ENCODE peak calls at places on chromosomes 16 and 17, in seven cellular contexts. V is colonic mucosa, R is psoas muscle, F is lung, H is brain microvascular endothelial cell, W is endodermal cell, A is GM23338. S is an unnamed sample.

GRCh38 chr16:86512860-86513470 is 2.6 kb downstream of the FOXF1 start:
- DNase-seq in V (no peak), R (no peak), F (no peak), H (no peak), W (peak), A (no peak), S (no peak)

GRCh38 chr17:5757306-5757907 is 173.1 kb upstream of the NLRP1 start:
- DNase-seq in V (no peak), R (no peak), F (no peak), H (no peak), W (no peak), A (no peak), S (no peak)

GRCh38 chr16:621526-622105 is 9.2 kb upstream of the WFIKKN1 start:
- DNase-seq in V (no peak), R (no peak), F (peak), H (no peak), W (no peak), A (no peak), S (peak)

GRCh38 chr17:61489719-61490490 is 37.7 kb downstream of the TBX4 start:
- DNase-seq in V (no peak), R (no peak), F (no peak), H (no peak), W (peak), A (no peak), S (no peak)

GRCh38 chr16:89642574-89642973 is 14.9 kb downstream of the CHMP1A start:
- DNase-seq in V (no peak), R (no peak), F (no peak), H (no peak), W (no peak), A (no peak), S (no peak)

GRCh38 chr16:15644306-15644961 is 1.5 kb upstream of the MARF1 start:
- DNase-seq in V (peak), R (no peak), F (no peak), H (no peak), W (no peak), A (peak), S (peak)

GRCh38 chr16:52837251-52837650 is 215.4 kb downstream of the CHD9NB start:
- DNase-seq in V (no peak), R (no peak), F (no peak), H (no peak), W (no peak), A (no peak), S (peak)

GRCh38 chr17:50263293-50264262 is 10.7 kb upstream of the TMEM92 start:
- DNase-seq in V (no peak), R (no peak), F (no peak), H (no peak), W (peak), A (peak), S (no peak)

GRCh38 chr16:57890752-57891111 is 80.2 kb downstream of the CNGB1 start:
- DNase-seq in V (no peak), R (no peak), F (no peak), H (no peak), W (no peak), A (no peak), S (no peak)

GRCh38 chr17:50909765-50910661 is 43.9 kb upstream of the TOB1 start:
- DNase-seq in V (no peak), R (no peak), F (no peak), H (no peak), W (no peak), A (no peak), S (no peak)

GRCh38 chr17:10061131-10061581 is 137.2 kb downstream of the GAS7 start:
- DNase-seq in V (no peak), R (peak), F (no peak), H (no peak), W (no peak), A (no peak), S (no peak)

GRCh38 chr16:31073823-31074072 is 292 bp downstream of the ZNF668 start:
- DNase-seq in V (no peak), R (no peak), F (no peak), H (no peak), W (no peak), A (no peak), S (no peak)

GRCh38 chr17:46865100-46865499 is 13.7 kb downstream of the WNT9B start:
- DNase-seq in V (no peak), R (no peak), F (no peak), H (peak), W (peak), A (peak), S (no peak)

GRCh38 chr17:16464001-16464640 is 27.9 kb downstream of the LRRC75A start:
- DNase-seq in V (peak), R (no peak), F (no peak), H (no peak), W (no peak), A (no peak), S (no peak)

GRCh38 chr16:79757163-79757562 is 156.6 kb upstream of the MAF start:
- DNase-seq in V (no peak), R (no peak), F (no peak), H (no peak), W (no peak), A (no peak), S (no peak)

DNA sequence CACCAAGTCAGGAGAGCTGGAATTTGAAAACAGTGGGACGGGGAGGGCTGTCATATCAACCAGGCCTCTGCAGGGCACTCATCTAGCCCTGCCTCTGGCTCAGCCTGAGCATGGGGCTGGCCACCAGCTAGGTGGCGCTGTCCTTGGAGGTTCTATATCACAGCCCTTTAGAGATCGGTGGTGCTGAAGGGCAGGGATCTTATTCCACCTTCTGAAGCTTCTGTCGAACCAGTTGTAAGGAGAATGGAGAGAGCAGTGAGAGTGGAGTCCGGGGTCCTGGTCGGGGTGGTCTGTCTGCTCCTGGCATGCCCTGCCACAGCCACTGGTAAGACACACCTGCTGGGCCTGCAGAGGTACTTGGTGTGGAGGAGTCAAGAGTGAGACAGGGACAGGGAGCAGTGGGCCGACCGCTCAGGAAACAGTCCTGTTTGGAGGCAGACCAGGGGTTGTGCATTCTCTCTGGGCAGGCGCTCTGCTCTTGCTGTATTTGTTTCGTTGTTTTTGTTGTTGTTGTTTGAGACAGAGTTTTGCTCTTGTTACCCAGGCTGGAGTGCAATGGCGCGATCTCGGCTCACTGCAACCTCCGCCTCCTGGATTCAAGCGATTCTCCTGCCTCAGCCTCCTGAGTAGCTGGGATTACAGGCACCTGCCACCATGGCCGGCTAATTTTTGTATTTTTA is at the start of gene CES3:
- DNase-seq in V (peak), R (peak), F (peak), H (peak), W (peak), A (peak), S (peak)
- H3K4me3 ChIP-seq in V (peak), R (no peak), F (no peak), H (no peak), W (peak), A (no peak), S (no peak)

GRCh38 chr17:79188048-79188447 is 113.4 kb downstream of the ENGASE start:
- DNase-seq in V (no peak), R (no peak), F (no peak), H (no peak), W (peak), A (peak), S (peak)
- TF ChIP-seq CTCF in V (peak), R (peak), F (peak), H (peak), W (peak), A (peak), S (peak)

GRCh38 chr16:85402910-85403692 is 210.0 kb upstream of the GSE1 start:
- DNase-seq in V (peak), R (peak), F (no peak), H (peak), W (peak), A (peak), S (peak)

GRCh38 chr16:85399583-85400284 is 213.4 kb upstream of the GSE1 start:
- DNase-seq in V (peak), R (no peak), F (no peak), H (no peak), W (no peak), A (no peak), S (no peak)

GRCh38 chr16:85400305-85401205 is 212.6 kb upstream of the GSE1 start:
- DNase-seq in V (peak), R (no peak), F (no peak), H (no peak), W (no peak), A (no peak), S (no peak)

GRCh38 chr16:85401917-85402766 is 211.0 kb upstream of the GSE1 start:
- DNase-seq in V (peak), R (no peak), F (no peak), H (no peak), W (peak), A (no peak), S (no peak)

GRCh38 chr16:85401370-85401916 is 211.7 kb upstream of the GSE1 start:
- DNase-seq in V (peak), R (no peak), F (no peak), H (no peak), W (no peak), A (no peak), S (no peak)
- H3K4me3 ChIP-seq in V (no peak), R (no peak), F (no peak), H (no peak), W (no peak), A (no peak), S (no peak)

GRCh38 chr17:66399441-66399840 is 97.0 kb downstream of the PRKCA start:
- DNase-seq in V (no peak), R (no peak), F (no peak), H (no peak), W (no peak), A (no peak), S (no peak)
- TF ChIP-seq CTCF in V (no peak), R (no peak), F (no peak), H (no peak), W (no peak), A (no peak), S (no peak)

GRCh38 chr17:78723001-78723796 is 58.9 kb downstream of the CYTH1 start:
- DNase-seq in V (no peak), R (peak), F (no peak), H (no peak), W (peak), A (peak), S (no peak)
- H3K4me3 ChIP-seq in V (no peak), R (peak), F (no peak), H (peak), W (peak), A (peak), S (no peak)

GRCh38 chr17:27879987-27880608 is 13.1 kb downstream of the LYRM9 start:
- DNase-seq in V (peak), R (peak), F (peak), H (peak), W (peak), A (peak), S (peak)
- TF ChIP-seq CTCF in V (peak), R (peak), F (peak), H (peak), W (peak), A (peak), S (peak)

DNA sequence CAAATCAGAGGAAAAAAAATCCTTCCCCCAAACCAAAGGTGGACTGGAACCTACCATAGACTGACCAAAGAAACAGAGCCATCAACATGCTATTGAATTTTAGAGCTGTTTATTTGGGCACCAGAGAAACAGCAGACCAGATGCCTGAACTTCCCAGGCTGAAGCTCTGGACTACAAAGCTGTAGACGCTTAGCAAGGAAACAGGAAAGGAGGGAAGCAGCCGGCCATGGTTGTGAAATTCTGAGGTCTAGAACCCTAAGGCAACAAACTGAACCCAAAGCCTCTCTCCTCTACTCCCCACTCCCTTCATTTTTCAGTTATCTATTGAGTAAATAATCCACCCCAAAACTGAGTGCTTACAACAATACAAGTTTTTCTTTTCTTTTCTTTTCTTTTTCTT is 45.4 kb upstream of the MEIOC start:
- DNase-seq in V (no peak), R (no peak), F (no peak), H (no peak), W (no peak), A (no peak), S (peak)
- H3K4me3 ChIP-seq in V (no peak), R (no peak), F (no peak), H (no peak), W (no peak), A (no peak), S (no peak)

GRCh38 chr16:17251496-17251895 is 219.3 kb downstream of the XYLT1 start:
- DNase-seq in V (no peak), R (no peak), F (no peak), H (no peak), W (no peak), A (peak), S (no peak)
- TF ChIP-seq CTCF in V (no peak), R (no peak), F (no peak), H (no peak), W (peak), A (no peak), S (no peak)